ENCODE peak calls at places on chromosomes 5 and 9, in six cellular contexts. K is WTC11, H is fibroblast of villous mesenchyme, Q is AG04450, T is A673, E is colonic mucosa. P is an unnamed sample.

GRCh38 chr9:21060919-21061561 is 16.7 kb downstream of the IFNB1 start:
- DNase-seq in K (no peak), H (peak), Q (no peak), T (no peak), E (no peak), P (peak)

GRCh38 chr5:134769206-134769605 is 10.6 kb downstream of the DDX46 start:
- DNase-seq in K (no peak), H (peak), Q (no peak), T (no peak), E (no peak), P (no peak)

GRCh38 chr9:93316726-93317494 is 133.0 kb downstream of the WNK2 start:
- DNase-seq in K (no peak), H (no peak), Q (no peak), T (no peak), E (no peak), P (no peak)

GRCh38 chr5:174384509-174384947 is 339.0 kb downstream of the NSG2 start:
- DNase-seq in K (no peak), H (peak), Q (peak), T (no peak), E (no peak), P (peak)

GRCh38 chr5:146344155-146345118 is 5.8 kb downstream of the POU4F3 start:
- DNase-seq in K (peak), H (no peak), Q (no peak), T (no peak), E (peak), P (no peak)

GRCh38 chr9:19313573-19313972 is 66.5 kb downstream of the RPS6 start:
- DNase-seq in K (no peak), H (no peak), Q (no peak), T (peak), E (no peak), P (no peak)

GRCh38 chr9:134215709-134216448 is 51.5 kb upstream of the RNU6ATAC start:
- DNase-seq in K (no peak), H (peak), Q (peak), T (no peak), E (no peak), P (no peak)

GRCh38 chr5:117623042-117623815 is 1048.6 kb upstream of the SEMA6A start:
- DNase-seq in K (no peak), H (no peak), Q (no peak), T (no peak), E (no peak), P (no peak)

GRCh38 chr9:132823370-132824144 is 54.5 kb downstream of the AK8 start:
- DNase-seq in K (no peak), H (no peak), Q (no peak), T (no peak), E (no peak), P (no peak)

GRCh38 chr5:34599471-34600117 is 56.5 kb upstream of the RAI14 start:
- DNase-seq in K (no peak), H (no peak), Q (no peak), T (no peak), E (no peak), P (no peak)

GRCh38 chr5:32942225-32942989 is 231.3 kb downstream of the NPR3 start:
- DNase-seq in K (peak), H (peak), Q (no peak), T (peak), E (peak), P (no peak)

GRCh38 chr5:112862085-112862484 is 998 bp downstream of the SRP19 start:
- DNase-seq in K (no peak), H (no peak), Q (no peak), T (peak), E (no peak), P (no peak)

GRCh38 chr9:91844170-91844569 is 105.9 kb downstream of the ROR2 start:
- DNase-seq in K (no peak), H (no peak), Q (no peak), T (no peak), E (no peak), P (no peak)

GRCh38 chr5:134545070-134545868 is 19.8 kb downstream of the JADE2 start:
- DNase-seq in K (no peak), H (peak), Q (no peak), T (peak), E (peak), P (no peak)

GRCh38 chr9:98906273-98907040 is 37.2 kb upstream of the COL15A1 start:
- DNase-seq in K (no peak), H (peak), Q (no peak), T (peak), E (no peak), P (no peak)

GRCh38 chr9:88230612-88231011 is 92.3 kb upstream of the SPATA31C2 start:
- DNase-seq in K (no peak), H (no peak), Q (no peak), T (no peak), E (no peak), P (no peak)

GRCh38 chr5:178228609-178229008 is 4.0 kb downstream of the PHYKPL start:
- DNase-seq in K (no peak), H (no peak), Q (no peak), T (no peak), E (no peak), P (no peak)

GRCh38 chr5:28548856-28549255 is 1510.5 kb upstream of the CDH9 start:
- DNase-seq in K (no peak), H (no peak), Q (no peak), T (no peak), E (no peak), P (no peak)

GRCh38 chr5:82347213-82347947 is 69.2 kb upstream of the RPS23 start:
- DNase-seq in K (no peak), H (peak), Q (peak), T (no peak), E (no peak), P (peak)

GRCh38 chr9:11319477-11320060 is 706.8 kb upstream of the PTPRD start:
- DNase-seq in K (peak), H (no peak), Q (no peak), T (peak), E (no peak), P (no peak)

GRCh38 chr9:72858089-72858912 is 94.6 kb downstream of the ALDH1A1 start:
- DNase-seq in K (no peak), H (peak), Q (no peak), T (peak), E (no peak), P (no peak)

GRCh38 chr5:14902826-14903560 is 31.4 kb upstream of the ANKH start:
- DNase-seq in K (no peak), H (no peak), Q (no peak), T (no peak), E (no peak), P (no peak)

DNA sequence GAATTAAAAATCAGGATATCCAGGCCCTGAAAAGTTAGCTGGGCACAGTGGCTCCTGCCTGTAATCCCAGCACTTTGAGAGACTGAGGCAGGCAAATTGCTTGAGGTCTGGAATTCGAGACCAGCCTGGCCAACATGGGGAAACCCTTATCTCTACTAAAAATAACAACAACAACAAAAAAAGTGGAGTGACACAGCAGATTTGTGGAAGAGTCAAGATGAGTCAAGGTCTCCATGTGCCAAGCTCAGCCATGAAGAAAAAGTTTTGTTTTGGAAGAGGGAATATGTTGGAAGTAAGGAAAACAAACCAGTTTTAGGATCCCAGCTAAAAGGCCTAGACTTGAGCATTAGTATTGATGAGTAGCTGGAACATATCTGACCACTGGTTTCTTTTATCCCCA is 14.7 kb downstream of the LRRC70 start:
- DNase-seq in K (no peak), H (peak), Q (no peak), T (no peak), E (no peak), P (no peak)
- TF ChIP-seq CTCF in K (no peak), H (no peak), Q (no peak), T (no peak), E (no peak), P (no peak)

DNA sequence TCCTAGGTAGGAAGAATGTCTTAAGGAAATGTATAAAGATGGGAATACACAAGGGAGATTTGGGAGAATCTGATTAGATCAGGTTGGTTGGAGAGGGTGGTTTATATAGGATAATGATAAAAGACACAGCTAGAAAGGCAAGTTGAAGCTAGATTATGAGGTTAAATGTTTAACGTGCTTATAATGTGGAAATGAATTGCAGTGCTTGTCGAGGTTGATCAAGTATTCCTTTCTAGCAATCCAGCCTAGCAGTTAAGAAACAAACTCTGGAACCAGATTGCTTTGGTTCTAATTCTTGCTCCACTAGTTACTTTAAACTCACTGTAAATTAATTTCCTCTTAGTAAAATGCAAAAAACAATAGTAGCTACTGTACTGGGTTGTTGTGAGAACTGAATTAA is 76.5 kb downstream of the NIPBL start:
- DNase-seq in K (no peak), H (no peak), Q (no peak), T (no peak), E (no peak), P (no peak)
- TF ChIP-seq CTCF in K (no peak), H (no peak), Q (no peak), T (no peak), E (no peak), P (no peak)

GRCh38 chr9:109451311-109452025 is 46.6 kb downstream of the PTPN3 start:
- DNase-seq in K (peak), H (no peak), Q (no peak), T (no peak), E (no peak), P (no peak)
- TF ChIP-seq CTCF in K (no peak), H (peak), Q (no peak), T (no peak), E (no peak), P (no peak)

DNA sequence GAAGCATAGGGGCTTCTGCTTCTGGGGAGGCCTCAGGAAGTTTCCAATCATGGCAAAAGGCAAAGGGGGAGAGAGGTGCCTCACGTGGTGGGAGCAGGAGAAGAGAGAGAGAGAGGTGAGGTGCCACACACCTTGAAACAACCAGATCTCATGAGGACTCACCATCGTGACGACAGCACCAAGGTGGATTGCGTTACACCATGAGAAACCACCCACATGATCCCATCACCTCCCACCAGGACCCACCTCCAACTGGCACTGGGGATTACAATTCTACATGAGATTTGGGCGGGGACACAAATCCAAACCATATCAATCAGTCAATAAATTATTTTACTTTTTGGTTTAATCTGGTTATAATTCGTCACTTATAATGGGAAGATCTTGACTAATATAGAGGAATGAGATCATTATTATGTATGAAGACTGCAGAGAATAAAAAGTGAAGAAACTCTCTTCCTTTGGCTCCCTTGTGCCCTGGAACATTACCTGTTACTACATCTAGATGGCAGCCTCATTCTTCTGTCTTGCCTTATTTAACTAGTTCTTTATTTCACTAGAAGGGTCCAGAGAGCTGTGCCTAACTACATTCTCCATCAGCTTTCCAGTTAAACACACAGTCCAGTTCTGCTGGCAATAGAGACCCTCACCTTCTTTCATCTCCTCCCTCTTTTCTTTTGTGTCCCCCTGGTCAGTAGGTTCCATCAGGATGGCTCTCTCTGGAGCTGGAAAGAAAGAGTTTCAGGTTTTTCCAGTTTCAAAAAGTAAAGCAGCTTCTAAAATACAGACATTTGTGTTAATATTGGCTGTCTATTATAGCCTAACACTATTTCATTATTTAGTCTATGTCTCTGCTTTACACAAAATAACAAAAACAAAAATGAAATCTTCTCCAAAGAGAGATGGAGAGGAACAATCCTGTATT is 21.7 kb upstream of the SPINK7 start:
- DNase-seq in K (peak), H (peak), Q (no peak), T (peak), E (no peak), P (no peak)
- TF ChIP-seq CTCF in K (no peak), H (peak), Q (peak), T (peak), E (peak), P (peak)

GRCh38 chr9:136665704-136666363 is 3.1 kb downstream of the EGFL7 start:
- DNase-seq in K (peak), H (no peak), Q (no peak), T (peak), E (no peak), P (no peak)
- TF ChIP-seq CTCF in K (no peak), H (no peak), Q (no peak), T (no peak), E (no peak), P (no peak)